ENCODE peak calls at places on chromosomes 6 and 20, in nine cellular contexts. X is HFF-Myc, T is gastrocnemius medialis, K is keratinocyte, F is lower lobe of right lung, E is heart right ventricle, B is brain microvascular endothelial cell, W is NB4, N is WERI-Rb-1. A is an unnamed sample.
A peak's percentile ranks its signal among the peaks of the same experiment; 100 is the strongest.

GRCh38 chr6:129835691-129836090 is 25.4 kb downstream of the TMEM244 start:
- DNase-seq in X (no peak), T (no peak), K (no peak), F (no peak), E (no peak), B (peak; percentile 49), W (no peak), N (no peak), A (no peak)

GRCh38 chr6:153814136-153814535 is 224.9 kb upstream of the OPRM1 start:
- DNase-seq in X (no peak), T (no peak), K (no peak), F (no peak), E (no peak), B (no peak), W (no peak), N (peak; percentile 17), A (no peak)

GRCh38 chr6:17984822-17985660 is 2.4 kb downstream of the KIF13A start:
- DNase-seq in X (no peak), T (peak; percentile 21), K (no peak), F (no peak), E (no peak), B (no peak), W (no peak), N (no peak), A (no peak)

GRCh38 chr6:16391451-16391912 is 153.1 kb downstream of the GMPR start:
- DNase-seq in X (no peak), T (no peak), K (no peak), F (no peak), E (no peak), B (no peak), W (no peak), N (no peak), A (no peak)

GRCh38 chr20:38727602-38728236 is 3.4 kb downstream of the SLC32A1 start:
- DNase-seq in X (no peak), T (no peak), K (no peak), F (no peak), E (no peak), B (no peak), W (no peak), N (no peak), A (no peak)

GRCh38 chr6:143336446-143337152 is 113.9 kb downstream of the ADAT2 start:
- DNase-seq in X (peak; percentile 38), T (no peak), K (peak; percentile 52), F (no peak), E (no peak), B (peak; percentile 81), W (no peak), N (no peak), A (no peak)

GRCh38 chr20:57594092-57594911 is 25.9 kb downstream of the ZBP1 start:
- DNase-seq in X (no peak), T (no peak), K (no peak), F (peak; percentile 74), E (peak; percentile 35), B (no peak), W (peak; percentile 66), N (peak; percentile 44), A (no peak)

GRCh38 chr6:41846666-41847237 is 48.4 kb downstream of the USP49 start:
- DNase-seq in X (peak; percentile 95), T (peak; percentile 16), K (peak; percentile 76), F (no peak), E (peak; percentile 83), B (peak; percentile 93), W (peak; percentile 78), N (peak; percentile 89), A (peak; percentile 54)

GRCh38 chr6:2939315-2940009 is 31.9 kb downstream of the SERPINB6 start:
- DNase-seq in X (no peak), T (no peak), K (no peak), F (no peak), E (no peak), B (no peak), W (no peak), N (no peak), A (no peak)

GRCh38 chr6:163404825-163405265 is 9.7 kb upstream of the QKI start:
- DNase-seq in X (no peak), T (no peak), K (no peak), F (peak; percentile 70), E (peak; percentile 49), B (no peak), W (peak; percentile 89), N (no peak), A (no peak)

GRCh38 chr6:163406830-163407229 is 7.7 kb upstream of the QKI start:
- DNase-seq in X (no peak), T (no peak), K (no peak), F (no peak), E (no peak), B (no peak), W (no peak), N (no peak), A (no peak)

GRCh38 chr6:163408352-163408991 is 6.0 kb upstream of the QKI start:
- DNase-seq in X (no peak), T (no peak), K (no peak), F (no peak), E (no peak), B (no peak), W (no peak), N (no peak), A (no peak)

GRCh38 chr6:163406320-163406719 is 8.2 kb upstream of the QKI start:
- DNase-seq in X (no peak), T (no peak), K (no peak), F (no peak), E (no peak), B (no peak), W (no peak), N (no peak), A (no peak)

DNA sequence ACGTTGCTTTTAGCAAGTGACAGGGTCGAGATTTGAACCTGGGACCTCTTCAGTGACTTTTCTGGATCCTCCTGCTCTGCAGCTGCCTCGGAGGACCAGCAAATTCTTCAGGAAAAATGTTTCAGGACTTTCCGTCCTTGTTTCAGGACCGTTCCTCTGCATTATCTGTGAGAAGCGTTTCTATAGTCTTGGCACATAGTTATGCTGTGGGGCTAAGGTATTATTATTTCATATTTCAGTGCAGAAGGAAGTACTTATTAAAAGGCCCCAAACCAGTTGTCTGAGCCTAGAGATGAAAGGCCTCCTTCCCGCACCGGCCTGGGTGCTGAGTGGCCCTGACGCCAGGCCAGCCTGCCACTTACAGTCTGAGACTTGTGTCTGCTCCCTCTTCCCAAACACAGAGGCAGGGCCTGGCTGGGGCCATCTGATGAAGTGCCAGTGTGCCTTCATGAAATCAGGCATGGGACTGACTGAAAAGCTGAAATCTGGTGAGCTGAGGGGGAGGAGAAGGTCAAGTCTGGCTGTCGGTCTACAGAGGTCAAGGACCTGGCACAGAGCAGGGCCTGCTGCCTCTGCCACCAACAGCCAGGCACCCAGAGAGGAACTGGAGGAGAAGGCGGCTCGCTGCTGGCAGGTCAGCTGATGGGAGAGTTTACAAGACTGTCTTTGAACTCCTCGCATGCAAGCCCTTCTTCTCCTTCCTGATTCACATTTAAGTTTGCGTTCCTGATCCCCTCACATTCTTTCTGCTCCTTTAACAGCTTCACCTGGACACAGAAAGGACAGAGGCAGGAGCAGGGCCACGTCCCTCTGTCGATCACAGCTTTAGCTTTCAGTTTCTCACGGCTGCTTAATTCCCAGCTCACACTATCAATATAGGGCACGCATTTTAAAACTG is 8.9 kb upstream of the QKI start:
- DNase-seq in X (no peak), T (peak; percentile 68), K (no peak), F (peak; percentile 89), E (peak; percentile 68), B (no peak), W (peak; percentile 83), N (no peak), A (no peak)
- H3K4me3 ChIP-seq in X (peak overlapping the region; percentile 24), T (peak overlapping the region; percentile 52), K (no peak overlapping the region), F (peak overlapping the region; percentile 42), E (peak overlapping the region; percentile 48), B (peak overlapping the region; percentile 29), W (peak overlapping the region; percentile 56), N (no peak overlapping the region), A (no peak overlapping the region)

GRCh38 chr6:73586416-73586974 is 65.7 kb upstream of the EEF1A1 start:
- DNase-seq in X (no peak), T (peak; percentile 8), K (no peak), F (no peak), E (no peak), B (no peak), W (peak; percentile 55), N (no peak), A (no peak)
- H3K4me3 ChIP-seq in X (peak overlapping the region; percentile 34), T (peak overlapping the region; percentile 8), K (peak overlapping the region; percentile 54), F (peak overlapping the region; percentile 40), E (peak overlapping the region; percentile 20), B (peak overlapping the region; percentile 17), W (peak overlapping the region; percentile 71), N (no peak overlapping the region), A (no peak overlapping the region)

GRCh38 chr6:134309227-134309626 is 8.7 kb downstream of the SGK1 start:
- DNase-seq in X (no peak), T (no peak), K (no peak), F (no peak), E (no peak), B (no peak), W (no peak), N (no peak), A (no peak)
- H3K4me3 ChIP-seq in X (no peak overlapping the region), T (no peak overlapping the region), K (no peak overlapping the region), F (no peak overlapping the region), E (no peak overlapping the region), B (no peak overlapping the region), W (no peak overlapping the region), N (no peak overlapping the region), A (no peak overlapping the region)

GRCh38 chr20:36460648-36461599 is 80.4 kb upstream of the MYL9 start:
- DNase-seq in X (no peak), T (peak; percentile 88), K (no peak), F (peak; percentile 95), E (peak; percentile 92), B (peak; percentile 81), W (peak; percentile 92), N (peak; percentile 87), A (peak; percentile 80)

GRCh38 chr20:36462440-36463211 is 78.7 kb upstream of the MYL9 start:
- DNase-seq in X (no peak), T (peak; percentile 71), K (no peak), F (peak; percentile 71), E (peak; percentile 83), B (peak; percentile 37), W (peak; percentile 89), N (no peak), A (no peak)

GRCh38 chr20:36465109-36466080 is 75.9 kb upstream of the MYL9 start:
- DNase-seq in X (no peak), T (peak; percentile 40), K (peak; percentile 54), F (no peak), E (no peak), B (peak; percentile 86), W (peak; percentile 81), N (no peak), A (no peak)

GRCh38 chr20:36461600-36462439 is 79.5 kb upstream of the MYL9 start:
- DNase-seq in X (no peak), T (peak; percentile 56), K (no peak), F (peak; percentile 75), E (peak; percentile 76), B (peak; percentile 38), W (peak; percentile 72), N (peak; percentile 48), A (no peak)

GRCh38 chr20:36463212-36464061 is 77.9 kb upstream of the MYL9 start:
- DNase-seq in X (no peak), T (peak; percentile 38), K (no peak), F (no peak), E (no peak), B (no peak), W (no peak), N (no peak), A (no peak)
- H3K4me3 ChIP-seq in X (peak overlapping the region; percentile 90), T (peak overlapping the region; percentile 93), K (peak overlapping the region; percentile 79), F (peak overlapping the region; percentile 83), E (peak overlapping the region; percentile 94), B (peak overlapping the region; percentile 70), W (peak overlapping the region; percentile 68), N (no peak overlapping the region), A (no peak overlapping the region)

A was measured in Jurkat, Clone E6-1.